ENCODE peak calls at places on chromosomes 7 and 10, in five cellular contexts. M is activated CD8-positive, alpha-beta memory T cell treated with anti-CD3 and anti-CD28 coated beads for 4 hours; W is left ventricle myocardium superior; L is cerebellar cortex; E is cardiac muscle cell. X is an unnamed sample.

GRCh38 chr7:80858141-80858903 is 60.5 kb downstream of the SEMA3C start:
- DNase-seq in M (no peak), W (no peak), L (no peak), E (peak), X (no peak)

GRCh38 chr7:104627516-104627915 is 299.1 kb downstream of the LHFPL3 start:
- DNase-seq in M (no peak), W (no peak), L (no peak), E (peak), X (peak)

GRCh38 chr10:131206136-131206995 is 105.2 kb downstream of the TCERG1L start:
- DNase-seq in M (no peak), W (no peak), L (no peak), E (no peak), X (no peak)

GRCh38 chr10:37754538-37755323 is 102.7 kb downstream of the ZNF248 start:
- DNase-seq in M (no peak), W (no peak), L (no peak), E (no peak), X (no peak)

GRCh38 chr10:93657757-93658156 is 44.6 kb downstream of the FRA10AC1 start:
- DNase-seq in M (no peak), W (no peak), L (no peak), E (no peak), X (no peak)

GRCh38 chr7:105567821-105568220 is 13.5 kb downstream of the EFCAB10 start:
- DNase-seq in M (no peak), W (no peak), L (no peak), E (no peak), X (no peak)

GRCh38 chr7:11345621-11346020 is 371.9 kb downstream of the PHF14 start:
- DNase-seq in M (no peak), W (no peak), L (no peak), E (peak), X (no peak)

GRCh38 chr10:24483701-24484100 is 240.0 kb downstream of the ARHGAP21 start:
- DNase-seq in M (no peak), W (no peak), L (no peak), E (peak), X (peak)

GRCh38 chr7:162583-163297 is 29.6 kb upstream of the FAM20C start:
- DNase-seq in M (no peak), W (peak), L (peak), E (no peak), X (no peak)

GRCh38 chr7:44982535-44982923 is 3.7 kb upstream of the MYO1G start:
- DNase-seq in M (no peak), W (no peak), L (no peak), E (no peak), X (no peak)

GRCh38 chr7:107506683-107507339 is 37.0 kb downstream of the GPR22 start:
- DNase-seq in M (no peak), W (peak), L (no peak), E (peak), X (peak)

GRCh38 chr10:109914966-109915365 is 8.3 kb downstream of the XPNPEP1 start:
- DNase-seq in M (no peak), W (no peak), L (no peak), E (peak), X (no peak)

X was measured in dermis microvascular lymphatic vessel endothelial cell.